ENCODE peak calls at places on chromosomes 4 and X, in nine cellular contexts. Z, B, S, V, W, C, E, L and Q are unnamed samples.

GRCh38 chrX:38878674-38879375 is 77.6 kb downstream of the MID1IP1 start:
- DNase-seq in Z (no peak), B (no peak), S (no peak), V (no peak), W (no peak), C (no peak), E (peak; percentile 78), L (no peak), Q (no peak)

GRCh38 chr4:56757821-56758400 is 63.6 kb downstream of the SPINK2 start:
- DNase-seq in Z (peak; percentile 95), B (peak; percentile 97), S (peak; percentile 63), V (peak; percentile 93), W (peak; percentile 98), C (no peak), E (peak; percentile 90), L (peak; percentile 70), Q (peak; percentile 65)

GRCh38 chr4:99808260-99808857 is 8.3 kb upstream of the DAPP1 start:
- DNase-seq in Z (peak; percentile 79), B (peak; percentile 59), S (peak; percentile 76), V (peak; percentile 74), W (peak; percentile 80), C (peak; percentile 57), E (peak; percentile 82), L (peak; percentile 63), Q (peak; percentile 86)

GRCh38 chr4:176671532-176671931 is 121.2 kb downstream of the VEGFC start:
- DNase-seq in Z (no peak), B (no peak), S (no peak), V (peak; percentile 28), W (no peak), C (no peak), E (no peak), L (no peak), Q (no peak)

GRCh38 chr4:81472249-81473085 is 760 bp upstream of the RASGEF1B start:
- DNase-seq in Z (peak; percentile 86), B (peak; percentile 53), S (peak; percentile 60), V (peak; percentile 69), W (no peak), C (peak; percentile 23), E (peak; percentile 90), L (no peak), Q (peak; percentile 60)

GRCh38 chr4:153541426-153542096 is 75.4 kb downstream of the TMEM131L start:
- DNase-seq in Z (no peak), B (peak; percentile 92), S (no peak), V (no peak), W (peak; percentile 16), C (no peak), E (no peak), L (no peak), Q (no peak)

GRCh38 chrX:154986826-154987575 is 35.5 kb downstream of the F8 start:
- DNase-seq in Z (no peak), B (peak; percentile 1), S (no peak), V (no peak), W (peak; percentile 19), C (no peak), E (peak; percentile 1), L (no peak), Q (no peak)

GRCh38 chr4:145557720-145558119 is 61.5 kb upstream of the MMAA start:
- DNase-seq in Z (peak; percentile 77), B (peak; percentile 82), S (peak; percentile 76), V (peak; percentile 78), W (peak; percentile 86), C (peak; percentile 67), E (peak; percentile 79), L (peak; percentile 42), Q (peak; percentile 87)

GRCh38 chr4:4606321-4606720 is 64.5 kb upstream of the STX18 start:
- DNase-seq in Z (no peak), B (peak; percentile 90), S (no peak), V (no peak), W (no peak), C (no peak), E (no peak), L (no peak), Q (no peak)

GRCh38 chrX:40155617-40156471 is 58.1 kb upstream of the BCOR start:
- DNase-seq in Z (no peak), B (peak; percentile 35), S (peak; percentile 64), V (peak; percentile 45), W (no peak), C (peak; percentile 64), E (peak; percentile 28), L (no peak), Q (peak; percentile 36)

GRCh38 chr4:16862688-16863087 is 35.8 kb downstream of the LDB2 start:
- DNase-seq in Z (no peak), B (no peak), S (no peak), V (no peak), W (no peak), C (no peak), E (no peak), L (no peak), Q (no peak)

GRCh38 chr4:107734120-107734519 is 14.1 kb upstream of the PAPSS1 start:
- DNase-seq in Z (no peak), B (peak; percentile 40), S (peak; percentile 74), V (no peak), W (peak; percentile 33), C (peak; percentile 27), E (peak; percentile 31), L (no peak), Q (peak; percentile 79)

GRCh38 chr4:7783560-7783959 is 156.1 kb downstream of the AFAP1 start:
- DNase-seq in Z (no peak), B (no peak), S (no peak), V (no peak), W (no peak), C (no peak), E (no peak), L (no peak), Q (no peak)

GRCh38 chrX:24838624-24839023 is 144.9 kb downstream of the POLA1 start:
- DNase-seq in Z (peak; percentile 19), B (peak; percentile 27), S (peak; percentile 52), V (peak; percentile 52), W (peak; percentile 62), C (peak; percentile 7), E (peak; percentile 35), L (no peak), Q (peak; percentile 32)

DNA sequence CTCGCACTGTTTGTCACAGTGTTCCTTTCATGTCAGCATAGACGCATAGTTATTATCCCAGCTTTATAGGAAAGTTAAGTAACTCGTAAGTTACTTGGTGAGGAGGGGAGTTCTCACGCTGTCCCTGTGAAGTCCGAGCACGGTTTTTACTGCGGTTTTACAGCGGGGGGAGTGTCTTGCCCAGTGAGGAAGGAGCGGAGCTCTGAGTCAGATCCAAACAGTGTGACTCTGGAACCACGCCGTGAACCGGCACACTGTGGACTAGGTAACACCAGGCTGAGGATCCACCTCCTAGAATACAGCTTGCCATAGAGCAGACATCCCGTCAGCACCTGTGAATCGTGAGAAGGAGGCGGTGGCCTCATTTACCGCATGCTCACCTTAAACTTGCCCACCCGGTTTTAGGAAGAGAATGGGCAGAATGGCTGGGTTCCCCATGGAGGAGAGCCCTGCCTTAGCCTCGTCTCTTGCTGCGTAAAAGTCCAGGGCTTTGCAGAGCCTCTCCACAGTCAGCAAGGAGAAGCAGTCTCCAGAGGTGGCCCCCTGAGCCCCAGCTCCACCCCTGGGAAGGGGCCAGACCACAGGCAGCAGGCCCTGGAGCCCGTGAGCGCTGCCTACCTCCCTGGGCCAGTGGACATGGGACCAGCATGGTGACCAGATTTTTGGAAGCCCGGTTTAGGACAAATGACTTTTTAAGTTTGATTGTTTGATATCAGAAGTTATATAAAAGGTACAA is 40.2 kb upstream of the HGFAC start:
- DNase-seq in Z (no peak), B (no peak), S (no peak), V (no peak), W (peak; percentile 69), C (no peak), E (no peak), L (no peak), Q (no peak)
- TF ChIP-seq EZH2phosphoT487 in Z (no peak), B (no peak), S (no peak), V (no peak), W (no peak), C (no peak), E (no peak), L (no peak), Q (no peak)

GRCh38 chr4:12595489-12595888 is 888.7 kb downstream of the RAB28 start:
- DNase-seq in Z (no peak), B (no peak), S (no peak), V (no peak), W (no peak), C (no peak), E (no peak), L (no peak), Q (no peak)

DNA sequence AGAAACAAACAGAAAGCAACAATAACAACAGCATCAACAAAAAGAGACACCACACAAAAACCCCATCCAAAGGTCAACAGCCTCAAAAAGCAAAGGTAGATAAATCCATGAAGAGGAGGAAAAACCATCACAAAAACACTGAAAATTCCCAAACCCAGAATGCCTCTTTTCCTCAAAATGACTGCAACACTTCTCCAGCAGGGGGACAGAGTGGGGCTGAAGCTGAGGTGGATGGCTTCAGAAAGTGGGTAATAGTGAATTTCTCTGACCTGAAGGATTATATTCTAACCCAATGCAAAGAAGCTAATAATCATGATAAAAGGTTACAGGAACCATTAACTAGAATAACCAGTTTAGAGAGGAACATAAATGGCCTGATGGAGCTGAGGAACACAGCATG is 888.2 kb downstream of the RAB28 start:
- DNase-seq in Z (no peak), B (no peak), S (no peak), V (no peak), W (no peak), C (no peak), E (no peak), L (no peak), Q (peak; percentile 42)
- TF ChIP-seq EZH2phosphoT487 in Z (no peak), B (no peak), S (no peak), V (no peak), W (no peak), C (no peak), E (no peak), L (no peak), Q (no peak)

DNA sequence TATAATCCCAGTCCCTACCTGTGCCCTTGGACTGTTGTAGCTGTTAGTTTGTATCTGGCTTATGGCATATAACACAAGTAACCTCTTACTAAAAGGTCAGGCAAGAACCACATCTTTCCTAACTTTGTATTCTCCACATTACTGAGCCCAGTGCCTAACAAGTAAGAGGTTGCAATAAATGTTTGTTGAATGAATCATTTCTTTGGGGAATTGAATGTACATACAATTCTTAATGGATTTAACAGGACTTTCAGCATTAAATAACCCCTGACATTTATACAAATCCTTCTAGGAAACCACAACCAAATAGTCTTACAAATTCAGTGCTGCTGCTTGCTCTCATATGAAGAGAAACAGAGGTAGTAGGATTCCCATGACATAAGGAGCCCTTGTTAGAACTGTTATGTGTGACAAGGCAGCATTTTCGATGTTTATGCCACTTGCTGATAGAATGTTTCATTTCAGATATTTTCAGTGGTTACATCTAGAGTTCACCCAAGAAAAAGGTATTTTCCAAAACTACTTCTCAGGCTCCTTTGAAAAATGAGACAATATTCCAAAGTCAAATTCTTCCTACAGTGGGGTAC is 62.0 kb downstream of the MBNL3 start:
- DNase-seq in Z (no peak), B (peak; percentile 48), S (no peak), V (no peak), W (peak; percentile 73), C (no peak), E (no peak), L (no peak), Q (no peak)
- TF ChIP-seq EZH2phosphoT487 in Z (no peak), B (no peak), S (no peak), V (no peak), W (no peak), C (no peak), E (no peak), L (no peak), Q (no peak)

DNA sequence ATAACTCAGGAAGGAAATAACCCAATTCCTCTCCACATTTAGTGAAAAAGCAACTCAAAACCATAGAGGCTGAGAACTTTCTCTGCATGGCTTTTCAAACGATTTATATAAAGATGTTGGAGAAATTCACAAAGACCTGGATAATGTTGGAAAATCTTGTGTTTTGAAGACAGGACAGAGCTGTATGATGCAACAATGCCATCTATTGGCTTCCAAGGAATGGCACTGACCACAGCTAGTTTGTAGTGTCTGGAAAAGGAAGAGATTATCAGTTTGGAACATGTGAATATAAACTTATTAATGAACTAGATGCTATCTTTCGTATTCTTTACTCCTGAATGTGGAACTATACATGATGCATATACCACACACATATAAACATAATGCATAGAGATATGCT is 503.6 kb downstream of the IL1RAPL1 start:
- DNase-seq in Z (peak; percentile 6), B (no peak), S (peak; percentile 35), V (peak; percentile 16), W (peak; percentile 21), C (no peak), E (no peak), L (no peak), Q (peak; percentile 12)
- TF ChIP-seq EZH2phosphoT487 in Z (no peak), B (no peak), S (no peak), V (no peak), W (no peak), C (no peak), E (no peak), L (no peak), Q (no peak)